ENCODE peak calls at places on chromosomes 4 and X, in six cellular contexts. J is B cell; W is heart left ventricle; Y is HCT116; I is choroid plexus epithelial cell; T is CD4-positive, alpha-beta T cell. M is an unnamed sample.

GRCh38 chr4:120007171-120007894 is 59.3 kb downstream of the MAD2L1 start:
- DNase-seq in W (no peak), I (peak; percentile 94), T (no peak), J (no peak), Y (no peak), M (no peak)

GRCh38 chr4:6893449-6894085 is 16.1 kb upstream of the TBC1D14 start:
- DNase-seq in J (no peak), Y (no peak), T (no peak), I (peak; percentile 94), W (no peak), M (peak; percentile 61)

GRCh38 chr4:182240161-182241130 is 2.8 kb upstream of the TENM3 start:
- DNase-seq in W (no peak), T (no peak), J (no peak), Y (no peak), I (peak; percentile 65), M (no peak)

GRCh38 chr4:952881-953573 is 20.3 kb downstream of the DGKQ start:
- DNase-seq in I (no peak), Y (no peak), W (no peak), J (no peak), T (no peak), M (peak; percentile 28)

GRCh38 chr4:1033840-1034551 is 22.6 kb downstream of the FGFRL1 start:
- DNase-seq in Y (no peak), T (no peak), I (peak; percentile 41), W (peak; percentile 67), J (no peak), M (no peak)

GRCh38 chr4:175070444-175070843 is 152.3 kb downstream of the ADAM29 start:
- DNase-seq in W (no peak), J (no peak), Y (no peak), T (no peak), I (no peak), M (no peak)

GRCh38 chrX:77009691-77010090 is 437.5 kb upstream of the FGF16 start:
- DNase-seq in T (no peak), J (no peak), Y (no peak), W (no peak), I (peak; percentile 5), M (no peak)

GRCh38 chr4:184358521-184359232 is 115.7 kb downstream of the IRF2 start:
- DNase-seq in J (no peak), I (peak; percentile 48), W (no peak), Y (no peak), T (no peak), M (no peak)

GRCh38 chr4:137644201-137644600 is 111.9 kb upstream of the PCDH18 start:
- DNase-seq in W (no peak), I (peak; percentile 33), J (no peak), T (no peak), Y (no peak), M (no peak)

GRCh38 chrX:9668537-9668936 is 97.1 kb downstream of the GPR143 start:
- DNase-seq in Y (no peak), I (peak; percentile 83), T (no peak), W (no peak), J (no peak), M (no peak)

GRCh38 chr4:174490356-174490969 is 31.8 kb downstream of the HPGD start:
- DNase-seq in J (no peak), Y (no peak), W (no peak), T (no peak), I (peak; percentile 83), M (no peak)

GRCh38 chr4:159508917-159509500 is 406.1 kb downstream of the RAPGEF2 start:
- DNase-seq in I (peak; percentile 52), T (no peak), J (no peak), W (no peak), Y (no peak), M (no peak)

GRCh38 chr4:55830741-55831140 is 11.2 kb downstream of the EXOC1L start:
- DNase-seq in Y (no peak), J (no peak), W (no peak), T (no peak), I (no peak), M (no peak)

GRCh38 chr4:74546020-74546419 is 101.1 kb downstream of the AREG start:
- DNase-seq in W (no peak), J (no peak), T (no peak), Y (no peak), I (peak; percentile 81), M (no peak)

GRCh38 chr4:100736651-100737450 is 219.0 kb upstream of the EMCN start:
- DNase-seq in W (no peak), Y (peak; percentile 31), I (peak; percentile 45), T (no peak), J (no peak), M (no peak)

GRCh38 chr4:130747842-130748241 is 1651.9 kb downstream of the C4orf33 start:
- DNase-seq in Y (peak; percentile 1), J (no peak), W (no peak), T (no peak), I (peak; percentile 25), M (no peak)
- TF ChIP-seq CTCF in Y (peak; percentile 21), J (no peak), W (no peak), T (no peak), I (peak; percentile 36), M (no peak)

GRCh38 chr4:3746701-3747581 is 19.2 kb upstream of the ADRA2C start:
- DNase-seq in T (no peak), J (no peak), I (no peak), Y (peak; percentile 80), W (no peak), M (no peak)

GRCh38 chr4:3747582-3747906 is 18.6 kb upstream of the ADRA2C start:
- DNase-seq in T (peak; percentile 4), W (no peak), I (peak; percentile 6), Y (no peak), J (no peak), M (no peak)

GRCh38 chr4:3752022-3752421 is 14.2 kb upstream of the ADRA2C start:
- DNase-seq in J (no peak), I (no peak), T (no peak), W (no peak), Y (no peak), M (no peak)

GRCh38 chr4:3749081-3749480 is 17.1 kb upstream of the ADRA2C start:
- DNase-seq in I (no peak), Y (no peak), W (no peak), J (no peak), T (no peak), M (no peak)

GRCh38 chr4:3750334-3750733 is 15.9 kb upstream of the ADRA2C start:
- DNase-seq in W (no peak), T (no peak), J (no peak), Y (no peak), I (no peak), M (no peak)
- TF ChIP-seq CTCF in W (no peak), T (no peak), J (no peak), Y (no peak), I (no peak), M (no peak)

GRCh38 chrX:107541244-107541643 is 87.1 kb upstream of the PRPS1 start:
- DNase-seq in W (no peak), J (no peak), I (no peak), Y (no peak), T (no peak), M (no peak)

GRCh38 chrX:107542500-107542899 is 85.8 kb upstream of the PRPS1 start:
- DNase-seq in I (peak; percentile 46), T (no peak), J (no peak), Y (peak; percentile 8), W (no peak), M (no peak)

DNA sequence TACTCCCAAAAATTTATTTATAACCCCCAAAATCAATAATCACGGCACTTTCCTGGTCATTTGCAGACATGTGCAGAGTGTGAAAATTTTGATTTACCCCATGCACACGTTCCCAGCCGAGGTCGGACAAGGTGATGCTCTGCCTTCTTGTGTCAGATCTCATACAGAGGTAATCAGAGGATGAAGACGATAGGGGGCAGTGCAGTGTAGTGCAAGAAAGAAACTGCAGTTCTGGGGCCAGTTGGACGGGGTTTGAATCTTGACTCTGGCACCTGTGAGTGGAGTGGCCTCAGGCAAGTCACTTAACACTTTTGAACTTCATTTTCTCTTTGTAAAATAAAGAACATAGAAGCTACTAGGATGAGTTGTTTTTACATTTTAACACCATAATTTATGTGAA is 88.4 kb downstream of the FRMPD3 start:
- DNase-seq in W (no peak), Y (peak; percentile 31), I (peak; percentile 67), T (peak; percentile 2), J (peak; percentile 14), M (no peak)
- TF ChIP-seq CTCF in W (peak; percentile 44), Y (peak; percentile 47), I (peak; percentile 69), T (no peak), J (no peak), M (peak; percentile 17)

GRCh38 chr4:77819409-77819835 is 254 bp upstream of the CNOT6L start:
- DNase-seq in T (no peak), W (no peak), J (peak; percentile 96), Y (no peak), I (peak; percentile 17), M (peak; percentile 46)

GRCh38 chr4:77818667-77819408 is at the start of gene CNOT6L:
- DNase-seq in W (peak; percentile 86), I (peak; percentile 84), J (peak; percentile 79), T (peak; percentile 84), Y (peak; percentile 36), M (peak; percentile 81)

GRCh38 chr4:77821775-77822174 is 2.6 kb upstream of the CNOT6L start:
- DNase-seq in I (no peak), T (peak; percentile 35), J (peak; percentile 57), W (no peak), Y (no peak), M (peak; percentile 52)

GRCh38 chr4:77820836-77821561 is 1.8 kb upstream of the CNOT6L start:
- DNase-seq in W (no peak), J (peak; percentile 68), T (no peak), Y (no peak), I (peak; percentile 13), M (no peak)

DNA sequence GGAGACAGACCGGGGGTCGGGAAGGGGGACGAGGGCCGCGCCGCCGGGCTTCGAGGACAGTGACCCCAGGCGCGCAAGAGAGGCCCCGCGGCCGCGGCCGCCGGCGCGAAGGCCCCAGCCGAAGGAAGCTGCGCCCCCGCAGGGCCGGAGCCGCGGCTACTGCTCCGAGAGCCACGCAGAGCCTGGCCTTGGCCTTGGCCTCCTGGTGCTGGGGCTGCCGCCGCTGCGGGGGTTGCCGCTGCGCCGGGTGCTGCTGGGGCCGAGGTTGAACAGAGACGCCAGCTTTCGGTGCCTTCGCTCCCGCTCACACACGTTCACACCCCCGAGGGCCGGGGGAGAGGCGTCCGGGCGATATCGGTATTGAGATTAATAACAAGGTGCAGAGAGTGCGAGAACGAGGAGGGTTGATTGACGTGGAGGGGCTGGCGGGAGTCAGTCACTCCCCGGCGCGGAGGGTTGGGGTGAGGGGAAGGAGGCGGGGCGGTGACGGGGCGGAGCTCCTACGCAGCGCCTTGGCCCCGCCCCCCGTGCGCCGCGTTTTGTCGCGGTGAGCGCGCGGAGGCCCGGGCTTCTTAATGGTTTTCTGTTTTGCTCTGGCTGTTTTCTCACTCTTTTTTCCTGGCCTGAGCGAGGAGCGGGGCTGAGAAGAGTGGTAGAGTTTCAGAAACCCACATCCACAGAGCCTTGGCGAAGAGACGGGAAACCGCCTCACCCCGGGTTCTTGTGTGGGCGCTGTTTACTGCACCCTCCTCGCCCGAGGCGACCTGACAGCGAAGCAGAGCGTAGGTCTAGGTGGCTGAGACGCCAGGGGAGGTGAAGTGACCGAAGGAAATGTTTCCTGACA is 890 bp upstream of the CNOT6L start:
- DNase-seq in T (peak; percentile 93), J (peak; percentile 97), I (peak; percentile 89), Y (peak; percentile 62), W (peak; percentile 93), M (peak; percentile 83)
- TF ChIP-seq CTCF in T (no peak), J (no peak), I (no peak), Y (no peak), W (no peak), M (no peak)

GRCh38 chr4:173171098-173171497 is 2.5 kb downstream of the GALNT7 start:
- DNase-seq in W (no peak), I (peak; percentile 63), Y (no peak), T (no peak), J (no peak), M (no peak)
- TF ChIP-seq CTCF in W (no peak), I (peak; percentile 59), Y (peak; percentile 28), T (no peak), J (peak; percentile 15), M (peak; percentile 47)

M was measured in CD14-positive monocyte.